ENCODE peak calls at places on chromosomes 13 and 19, in ten cellular contexts. L is ELF-1; Z is transverse colon; M is skeletal muscle cell; E is GM23338; K is sciatic nerve; I is non-pigmented ciliary epithelial cell; Q is stimulated activated CD8-positive, alpha-beta memory T cell treated with anti-CD3 and anti-CD28 coated beads, Interleukin-4, amount 100 ng/mL, for 24 hours; U is stimulated activated CD4-positive, alpha-beta T cell treated with anti-CD3 and anti-CD28 coated beads, Interleukin-15, amount 100 ng/mL, for 24 hours; C is C1 segment of cervical spinal cord. O is an unnamed sample.

GRCh38 chr19:12838182-12838890 is at the start of gene MAST1:
- DNase-seq in L (peak), E (peak), Z (peak), C (no peak), I (no peak), U (peak), M (no peak), K (no peak), Q (no peak), O (peak)

GRCh38 chr13:111414341-111414740 is 93.9 kb downstream of the TEX29 start:
- DNase-seq in E (no peak), M (no peak), Q (no peak), I (no peak), K (no peak), U (no peak), C (no peak), Z (no peak), L (no peak), O (no peak)

GRCh38 chr13:38530492-38530891 is 156.4 kb upstream of the FREM2 start:
- DNase-seq in Q (no peak), Z (no peak), K (no peak), L (no peak), C (no peak), M (no peak), I (no peak), E (peak), U (no peak), O (no peak)

GRCh38 chr13:99067160-99067985 is 89.5 kb upstream of the DOCK9 start:
- DNase-seq in U (no peak), K (no peak), M (no peak), C (no peak), Q (no peak), I (peak), Z (no peak), E (no peak), L (peak), O (no peak)

GRCh38 chr13:29922281-29922821 is 71.9 kb upstream of the UBL3 start:
- DNase-seq in M (peak), I (no peak), E (no peak), Q (no peak), L (no peak), K (no peak), C (no peak), Z (no peak), U (no peak), O (no peak)

GRCh38 chr19:30516111-30516510 is 143.9 kb downstream of the ZNF536 start:
- DNase-seq in C (no peak), K (peak), I (no peak), Z (no peak), U (no peak), M (no peak), E (no peak), L (no peak), Q (no peak), O (no peak)

GRCh38 chr19:13463296-13463695 is 43.0 kb downstream of the CACNA1A start:
- DNase-seq in L (peak), Q (no peak), I (no peak), M (no peak), E (peak), C (no peak), K (no peak), Z (no peak), U (peak), O (peak)

GRCh38 chr13:43232866-43233265 is 209.5 kb downstream of the DNAJC15 start:
- DNase-seq in C (no peak), E (no peak), U (no peak), Z (no peak), M (peak), K (no peak), I (no peak), Q (no peak), L (no peak), O (no peak)

GRCh38 chr13:92461402-92461801 is 765.2 kb upstream of the GPC6 start:
- DNase-seq in Z (no peak), Q (no peak), E (no peak), U (no peak), M (no peak), C (no peak), K (no peak), I (no peak), L (no peak), O (no peak)

GRCh38 chr13:102724923-102725322 is 30.1 kb upstream of the METTL21C start:
- DNase-seq in M (no peak), U (no peak), K (no peak), L (no peak), Q (no peak), Z (no peak), C (no peak), I (no peak), E (no peak), O (no peak)

GRCh38 chr19:42596391-42597071 is 1.8 kb upstream of the CEACAM8 start:
- DNase-seq in Z (peak), Q (no peak), K (no peak), U (peak), M (no peak), L (peak), C (no peak), E (peak), I (no peak), O (peak)

GRCh38 chr19:38035515-38036495 is 128.8 kb downstream of the SIPA1L3 start:
- DNase-seq in K (no peak), Z (no peak), I (no peak), M (no peak), C (no peak), U (no peak), Q (no peak), E (no peak), L (no peak), O (no peak)

GRCh38 chr19:19626516-19627441 is 1.2 kb downstream of the LPAR2 start:
- DNase-seq in L (no peak), U (no peak), I (no peak), Z (no peak), C (no peak), Q (no peak), K (peak), E (no peak), M (no peak), O (no peak)

GRCh38 chr13:81916471-81916870 is 1575.5 kb upstream of the SPRY2 start:
- DNase-seq in Z (no peak), M (no peak), I (no peak), Q (no peak), E (no peak), U (no peak), K (no peak), C (no peak), L (no peak), O (no peak)

GRCh38 chr13:30034448-30034795 is 184.0 kb upstream of the UBL3 start:
- DNase-seq in Q (no peak), I (no peak), E (no peak), L (no peak), M (peak), Z (no peak), K (no peak), C (no peak), U (no peak), O (no peak)

GRCh38 chr19:53659292-53659691 is 27.5 kb downstream of the DPRX start:
- DNase-seq in Z (no peak), E (peak), K (no peak), L (peak), M (no peak), C (no peak), U (no peak), Q (no peak), I (peak), O (no peak)

GRCh38 chr13:86870388-86870966 is 800.7 kb upstream of the SLITRK5 start:
- DNase-seq in K (no peak), I (no peak), C (no peak), E (peak), U (no peak), L (no peak), M (no peak), Z (no peak), Q (no peak), O (no peak)

GRCh38 chr19:5691930-5692784 is 2.1 kb downstream of the RPL36 start:
- DNase-seq in M (no peak), U (peak), Z (no peak), E (peak), I (no peak), Q (no peak), C (no peak), L (peak), K (no peak), O (no peak)